ENCODE peak calls at places on chromosomes 2 and 18, in eight cellular contexts. B is adipocyte, S is IMR-90, J is neural progenitor cell, H is MM.1S, N is neuronal stem cell, F is PC-3, C is trophoblast cell. D is an unnamed sample.

GRCh38 chr2:207725815-207726578 is 14.6 kb downstream of the CCNYL1 start:
- DNase-seq in H (peak), F (peak), B (no peak), J (no peak), N (no peak), C (no peak), S (no peak), D (no peak)

GRCh38 chr18:10210077-10210476 is 244.4 kb upstream of the APCDD1 start:
- DNase-seq in S (no peak), F (no peak), N (peak), C (no peak), H (no peak), J (peak), B (no peak), D (no peak)

GRCh38 chr2:101818531-101819451 is 121.3 kb downstream of the MAP4K4 start:
- DNase-seq in N (no peak), B (peak), F (peak), S (peak), H (no peak), J (peak), C (peak), D (no peak)

GRCh38 chr2:64608867-64609228 is 44.9 kb downstream of the SERTAD2 start:
- DNase-seq in F (no peak), C (peak), B (no peak), J (no peak), N (no peak), S (no peak), H (no peak), D (no peak)

GRCh38 chr2:22692751-22693150 is 692.2 kb upstream of the KLHL29 start:
- DNase-seq in C (no peak), S (no peak), F (no peak), J (peak), H (no peak), B (no peak), N (no peak), D (no peak)

GRCh38 chr2:9206991-9207640 is 504 bp downstream of the ASAP2 start:
- DNase-seq in S (no peak), H (peak), B (no peak), F (no peak), J (no peak), C (peak), N (peak), D (peak)

GRCh38 chr2:233152541-233152940 is 92.4 kb downstream of the INPP5D start:
- DNase-seq in N (no peak), F (no peak), S (peak), J (no peak), B (peak), C (no peak), H (no peak), D (no peak)

GRCh38 chr2:231604101-231604684 is 11.5 kb downstream of the TEX44 start:
- DNase-seq in J (peak), F (no peak), N (no peak), H (no peak), C (no peak), B (no peak), S (no peak), D (no peak)

GRCh38 chr2:83055338-83056010 is 1403.6 kb downstream of the SUCLG1 start:
- DNase-seq in C (no peak), H (no peak), F (peak), B (peak), J (no peak), S (peak), N (no peak), D (no peak)

GRCh38 chr2:62501794-62502500 is 4.0 kb downstream of the TMEM17 start:
- DNase-seq in S (peak), B (peak), H (no peak), C (no peak), N (no peak), F (peak), J (no peak), D (no peak)

GRCh38 chr2:47620717-47621437 is 162.1 kb upstream of the MSH6 start:
- DNase-seq in J (no peak), C (no peak), S (no peak), N (no peak), F (no peak), H (no peak), B (no peak), D (no peak)

GRCh38 chr2:208399201-208399600 is 7.4 kb upstream of the PTH2R start:
- DNase-seq in C (peak), H (no peak), S (no peak), F (peak), B (no peak), N (no peak), J (no peak), D (no peak)

GRCh38 chr2:149410701-149411484 is 80.5 kb downstream of the LYPD6 start:
- DNase-seq in H (no peak), J (no peak), B (peak), F (peak), C (peak), N (no peak), S (peak), D (no peak)

GRCh38 chr2:10629819-10630532 is 59.8 kb downstream of the NOL10 start:
- DNase-seq in S (no peak), N (no peak), H (no peak), B (no peak), F (no peak), C (no peak), J (no peak), D (no peak)

GRCh38 chr18:61596296-61596695 is 263.1 kb downstream of the CDH20 start:
- DNase-seq in H (no peak), S (peak), B (peak), C (no peak), N (no peak), J (no peak), F (no peak), D (no peak)

GRCh38 chr2:10978112-10978670 is 66.5 kb downstream of the KCNF1 start:
- DNase-seq in S (no peak), H (no peak), N (no peak), B (no peak), J (no peak), F (no peak), C (no peak), D (no peak)

GRCh38 chr2:195049372-195050031 is 607.5 kb upstream of the SLC39A10 start:
- DNase-seq in J (no peak), C (no peak), S (no peak), H (no peak), B (peak), F (peak), N (no peak), D (no peak)

GRCh38 chr2:71800106-71800809 is 346.9 kb downstream of the DYSF start:
- DNase-seq in N (no peak), B (no peak), H (no peak), C (no peak), J (no peak), S (no peak), F (no peak), D (no peak)

GRCh38 chr18:21123290-21123926 is 11.8 kb upstream of the ROCK1 start:
- DNase-seq in N (no peak), H (peak), S (no peak), B (no peak), F (no peak), J (no peak), C (no peak), D (no peak)

GRCh38 chr2:181038796-181039195 is 58.4 kb downstream of the UBE2E3 start:
- DNase-seq in F (no peak), J (no peak), B (no peak), H (no peak), N (no peak), C (no peak), S (peak), D (no peak)

GRCh38 chr2:59383473-59383872 is 1142.3 kb upstream of the FANCL start:
- DNase-seq in C (no peak), B (no peak), J (no peak), F (no peak), N (no peak), H (no peak), S (no peak), D (no peak)

GRCh38 chr2:109533823-109534222 is 79.9 kb downstream of the SEPTIN10 start:
- DNase-seq in C (no peak), B (no peak), N (no peak), F (no peak), S (no peak), H (no peak), J (no peak), D (no peak)

GRCh38 chr2:127792805-127793204 is 18.2 kb downstream of the WDR33 start:
- DNase-seq in N (no peak), C (no peak), H (no peak), F (no peak), B (no peak), S (no peak), J (no peak), D (no peak)

GRCh38 chr2:166458682-166459081 is 35.4 kb downstream of the SCN7A start:
- DNase-seq in B (no peak), S (no peak), F (no peak), N (no peak), J (no peak), H (no peak), C (no peak), D (no peak)
- H3K9ac ChIP-seq in B (no peak), S (no peak), F (no peak), N (no peak), J (no peak), H (no peak), C (no peak), D (no peak)

DNA sequence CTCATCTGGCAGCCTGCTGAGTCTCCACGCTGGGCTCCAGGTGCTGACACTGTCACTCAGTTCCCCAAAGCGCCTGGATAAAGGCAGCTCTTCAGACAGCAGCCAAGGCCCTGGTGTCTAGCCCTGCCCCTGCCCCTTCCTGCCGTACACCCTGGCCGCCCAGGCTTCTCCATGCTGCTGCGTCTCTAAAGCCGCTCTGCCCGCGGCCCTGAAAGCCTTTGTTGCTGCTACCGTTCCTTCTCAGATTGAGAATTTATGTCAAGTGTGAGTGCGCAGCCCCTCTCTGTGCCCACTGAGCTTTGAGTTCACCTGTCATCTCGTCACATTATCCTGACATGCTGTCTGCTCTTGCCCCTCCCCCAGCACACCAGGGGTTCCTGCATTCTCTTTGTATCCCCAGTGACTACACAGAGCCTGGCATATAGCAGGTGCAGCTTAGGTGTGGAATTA is 140.1 kb upstream of the BCL2L11 start:
- DNase-seq in C (no peak), H (no peak), B (no peak), J (peak), F (no peak), N (no peak), S (no peak), D (no peak)
- H3K9ac ChIP-seq in C (no peak), H (no peak), B (no peak), J (no peak), F (no peak), N (no peak), S (no peak), D (no peak)

DNA sequence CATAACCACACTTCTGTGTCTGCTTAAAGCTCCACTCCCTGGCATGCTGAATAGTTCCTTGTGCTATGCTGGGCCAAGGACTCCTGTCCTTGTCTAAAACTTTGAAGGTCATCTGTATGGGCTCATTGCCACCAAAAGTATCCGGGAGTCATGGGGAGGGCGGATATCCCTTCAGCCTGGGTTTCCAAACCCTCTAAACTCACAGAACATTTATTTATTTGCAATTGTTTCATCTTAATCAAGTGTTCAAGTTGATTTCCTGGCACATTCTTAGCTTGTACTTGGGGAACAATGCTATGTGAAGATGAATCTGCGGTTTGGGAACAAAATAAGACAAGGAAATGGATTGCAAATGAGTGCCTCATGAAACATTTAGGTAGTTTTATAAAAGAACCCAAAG is 1.8 kb downstream of the NOSTRIN start:
- DNase-seq in H (no peak), S (no peak), F (no peak), N (no peak), J (no peak), B (no peak), C (no peak), D (no peak)
- H3K9ac ChIP-seq in H (no peak), S (no peak), F (no peak), N (no peak), J (no peak), B (no peak), C (no peak), D (no peak)

DNA sequence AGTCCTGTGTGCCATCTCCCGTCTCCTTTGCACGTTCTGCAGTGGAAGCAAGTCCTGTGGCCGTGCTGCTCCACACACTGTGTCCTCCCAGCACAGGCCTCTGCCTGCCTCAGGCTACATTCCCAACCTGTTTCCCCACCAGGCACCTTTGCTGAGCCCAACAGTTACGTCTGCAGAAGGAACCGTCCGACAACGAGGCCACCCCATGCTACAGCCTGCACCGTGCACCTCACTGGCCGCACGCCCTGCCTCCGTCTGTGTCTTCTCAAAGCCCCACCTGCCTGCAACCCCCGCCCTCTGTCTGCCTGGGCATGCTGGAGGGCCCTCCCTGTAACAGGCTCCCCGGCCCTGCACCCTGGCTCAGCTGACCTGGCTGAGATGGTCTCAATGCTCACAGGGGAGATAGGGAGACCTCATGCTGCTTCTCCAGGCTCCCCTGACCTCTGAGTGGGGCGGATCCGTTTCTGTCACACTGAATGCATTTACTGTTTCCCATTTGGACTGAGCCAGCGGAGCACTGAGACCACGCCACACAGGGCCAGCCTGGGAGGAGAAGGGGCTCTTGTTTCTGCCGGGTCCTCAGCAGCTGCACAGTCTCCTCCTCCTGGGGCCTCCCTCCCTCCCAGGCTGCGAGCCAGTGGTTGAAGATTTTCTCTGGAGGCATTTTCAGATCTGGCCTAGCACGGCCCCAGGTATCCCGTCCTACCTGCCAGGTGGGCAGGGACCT is 109.1 kb upstream of the OTOS start:
- DNase-seq in S (no peak), B (no peak), J (no peak), F (no peak), H (no peak), N (no peak), C (peak), D (no peak)
- H3K9ac ChIP-seq in S (no peak), B (no peak), J (no peak), F (no peak), H (no peak), N (peak), C (no peak), D (no peak)

GRCh38 chr2:30621836-30622235 is 174.8 kb downstream of the LCLAT1 start:
- DNase-seq in F (no peak), H (no peak), N (no peak), S (no peak), J (no peak), C (peak), B (no peak), D (no peak)
- H3K9ac ChIP-seq in F (no peak), H (no peak), N (no peak), S (no peak), J (no peak), C (no peak), B (no peak), D (no peak)

DNA sequence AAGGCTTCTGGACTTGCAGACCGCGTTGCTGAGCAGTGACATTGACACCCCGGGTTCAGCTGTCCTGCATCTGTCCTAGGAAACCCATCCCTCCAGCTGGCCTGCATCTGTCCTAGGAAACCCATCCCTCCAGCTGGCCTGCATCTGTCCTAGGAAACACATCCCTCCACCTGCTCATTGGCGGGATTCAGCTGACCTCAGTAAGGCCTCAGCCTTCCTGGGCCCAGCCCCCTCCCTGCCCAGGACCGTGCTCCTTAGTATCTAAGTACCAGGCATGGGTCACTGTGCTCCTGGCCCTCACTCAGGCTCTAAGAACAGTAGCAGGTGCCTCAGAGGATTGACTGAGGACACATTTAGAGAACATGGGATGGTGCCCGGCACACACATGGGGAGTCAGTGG is 1.2 kb downstream of the MLPH start:
- DNase-seq in B (no peak), S (no peak), J (no peak), F (peak), N (no peak), C (no peak), H (no peak), D (no peak)
- H3K9ac ChIP-seq in B (no peak), S (no peak), J (no peak), F (peak), N (no peak), C (no peak), H (no peak), D (no peak)

GRCh38 chr2:100731535-100731981 is 88.4 kb upstream of the NPAS2 start:
- DNase-seq in F (peak), N (no peak), C (no peak), J (no peak), S (peak), H (no peak), B (peak), D (no peak)

GRCh38 chr2:100736121-100736915 is 83.6 kb upstream of the NPAS2 start:
- DNase-seq in H (no peak), S (no peak), F (no peak), J (peak), N (no peak), B (no peak), C (no peak), D (no peak)

GRCh38 chr2:100730290-100730868 is 89.6 kb upstream of the NPAS2 start:
- DNase-seq in J (peak), N (no peak), F (peak), C (peak), B (peak), S (peak), H (peak), D (peak)

GRCh38 chr2:100733344-100734187 is 86.4 kb upstream of the NPAS2 start:
- DNase-seq in N (peak), J (peak), F (peak), B (peak), H (no peak), C (peak), S (peak), D (peak)
- H3K9ac ChIP-seq in N (no peak), J (no peak), F (no peak), B (peak), H (no peak), C (no peak), S (no peak), D (no peak)

GRCh38 chr18:78983530-78983929 is 3.9 kb downstream of the SALL3 start:
- DNase-seq in F (no peak), B (no peak), J (peak), N (no peak), C (no peak), H (no peak), S (no peak), D (peak)

GRCh38 chr18:78980279-78980771 is 707 bp downstream of the SALL3 start:
- DNase-seq in B (no peak), N (no peak), C (no peak), H (no peak), S (no peak), F (no peak), J (no peak), D (peak)

GRCh38 chr18:78981652-78981955 is 2.0 kb downstream of the SALL3 start:
- DNase-seq in B (no peak), C (no peak), F (no peak), H (no peak), J (peak), S (no peak), N (no peak), D (no peak)

GRCh38 chr18:78980777-78981651 is 1.4 kb downstream of the SALL3 start:
- DNase-seq in J (peak), C (no peak), B (no peak), F (no peak), H (no peak), S (no peak), N (no peak), D (peak)

GRCh38 chr18:78982186-78982585 is 2.6 kb downstream of the SALL3 start:
- DNase-seq in S (no peak), N (no peak), H (no peak), C (no peak), B (peak), F (no peak), J (peak), D (peak)
- H3K9ac ChIP-seq in S (no peak), N (no peak), H (no peak), C (no peak), B (no peak), F (no peak), J (peak), D (peak)